ENCODE peak calls at places on chromosome 16, in four cellular contexts. H is pons; C is stimulated activated CD8-positive, alpha-beta memory T cell treated with anti-CD3 and anti-CD28 coated beads, Interleukin-4, amount 100 ng/mL, for 1 hour; D is non-pigmented ciliary epithelial cell. Y is an unnamed sample.
A peak's percentile ranks its signal among the peaks of the same experiment; 100 is the strongest.

GRCh38 chr16:79618041-79618711 is 17.6 kb upstream of the MAF start:
- DNase-seq in H (no peak), C (no peak), D (no peak), Y (no peak)

GRCh38 chr16:4694664-4695451 is 1.5 kb downstream of the NUDT16L1 start:
- DNase-seq in H (no peak), C (no peak), D (no peak), Y (no peak)

GRCh38 chr16:74774223-74775139 is at the start of gene FA2H:
- DNase-seq in H (peak; percentile 89), C (peak; percentile 8), D (no peak), Y (peak; percentile 53)

GRCh38 chr16:30867747-30868146 is 26.1 kb downstream of the BCL7C start:
- DNase-seq in H (no peak), C (no peak), D (no peak), Y (no peak)

GRCh38 chr16:88116121-88116900 is 165.1 kb downstream of the BANP start:
- DNase-seq in H (no peak), C (no peak), D (no peak), Y (no peak)

GRCh38 chr16:88804552-88805339 is 1.2 kb downstream of the CDT1 start:
- DNase-seq in H (no peak), C (no peak), D (no peak), Y (no peak)

GRCh38 chr16:8581923-8582580 is 8.3 kb downstream of the TMEM114 start:
- DNase-seq in H (peak; percentile 56), C (no peak), D (no peak), Y (peak; percentile 82)

GRCh38 chr16:65414284-65414984 is 292.6 kb upstream of the CDH11 start:
- DNase-seq in H (no peak), C (no peak), D (peak; percentile 86), Y (no peak)

GRCh38 chr16:19757762-19758595 is 39.9 kb downstream of the IQCK start:
- DNase-seq in H (peak; percentile 96), C (no peak), D (no peak), Y (peak; percentile 9)

GRCh38 chr16:82055117-82055516 is 20.1 kb downstream of the HSD17B2 start:
- DNase-seq in H (no peak), C (no peak), D (no peak), Y (no peak)

GRCh38 chr16:22683730-22684280 is 130.2 kb upstream of the HS3ST2 start:
- DNase-seq in H (no peak), C (no peak), D (no peak), Y (no peak)